ENCODE peak calls at places on chromosome 2, in nine cellular contexts. T is breast epithelium, Z is NCI-H2081, B is Ammon's horn, A is neural progenitor cell, I is iris pigment epithelial cell, G is SK-MEL-5, W is NCI-H1092 treated with DMSO at 0.1 percent for 48 hours, J is AG09319. R is an unnamed sample.

GRCh38 chr2:100321181-100321880 is 970 bp downstream of the LONRF2 start:
- DNase-seq in T (peak), Z (peak), B (peak), A (peak), I (peak), G (peak), W (no peak), J (no peak), R (peak)

GRCh38 chr2:113240915-113241911 is 37.5 kb downstream of the PAX8 start:
- DNase-seq in T (no peak), Z (no peak), B (peak), A (no peak), I (peak), G (no peak), W (no peak), J (peak), R (peak)

GRCh38 chr2:42812899-42813479 is 20.6 kb upstream of the HAAO start:
- DNase-seq in T (no peak), Z (no peak), B (no peak), A (no peak), I (peak), G (peak), W (peak), J (no peak), R (no peak)

GRCh38 chr2:104521247-104521646 is 332.7 kb upstream of the POU3F3 start:
- DNase-seq in T (no peak), Z (peak), B (no peak), A (peak), I (no peak), G (peak), W (peak), J (no peak), R (no peak)

GRCh38 chr2:219362524-219363164 is 25.1 kb downstream of the DNPEP start:
- DNase-seq in T (no peak), Z (no peak), B (peak), A (no peak), I (peak), G (peak), W (no peak), J (peak), R (no peak)

GRCh38 chr2:121350884-121351283 is 65.9 kb upstream of the TFCP2L1 start:
- DNase-seq in T (no peak), Z (no peak), B (no peak), A (no peak), I (no peak), G (no peak), W (no peak), J (no peak), R (no peak)

GRCh38 chr2:128310761-128311160 is 7.9 kb downstream of the HS6ST1 start:
- DNase-seq in T (no peak), Z (no peak), B (no peak), A (no peak), I (no peak), G (no peak), W (no peak), J (no peak), R (no peak)

GRCh38 chr2:217011576-217011975 is 151.7 kb upstream of the TNP1 start:
- DNase-seq in T (no peak), Z (no peak), B (no peak), A (no peak), I (no peak), G (no peak), W (no peak), J (no peak), R (no peak)

GRCh38 chr2:239035361-239035814 is 187.5 kb downstream of the TWIST2 start:
- DNase-seq in T (no peak), Z (no peak), B (peak), A (peak), I (no peak), G (peak), W (no peak), J (no peak), R (peak)

GRCh38 chr2:52128081-52128480 is 1096.1 kb upstream of the NRXN1 start:
- DNase-seq in T (no peak), Z (no peak), B (no peak), A (no peak), I (peak), G (no peak), W (no peak), J (no peak), R (no peak)